ENCODE peak calls at places on chromosomes 7 and 10, in four cellular contexts. H is A673, G is uterus, P is cardiac muscle cell. U is an unnamed sample.

GRCh38 chr10:3312403-3312802 is 139.8 kb upstream of the PITRM1 start:
- DNase-seq in H (no peak), G (no peak), P (no peak), U (no peak)

GRCh38 chr7:111855842-111856227 is 293.5 kb upstream of the IMMP2L start:
- DNase-seq in H (peak; percentile 35), G (no peak), P (peak; percentile 27), U (no peak)

GRCh38 chr7:124137664-124138063 is 104.8 kb upstream of the TMEM229A start:
- DNase-seq in H (no peak), G (no peak), P (no peak), U (no peak)

GRCh38 chr10:28410420-28411135 is 107.7 kb upstream of the MPP7 start:
- DNase-seq in H (no peak), G (no peak), P (no peak), U (no peak)

GRCh38 chr7:84362360-84362759 is 167.8 kb upstream of the SEMA3A start:
- DNase-seq in H (no peak), G (no peak), P (no peak), U (no peak)

GRCh38 chr7:2478800-2479199 is 2.6 kb upstream of the GRIFIN start:
- DNase-seq in H (no peak), G (no peak), P (no peak), U (no peak)

GRCh38 chr10:72297281-72297967 is 23.7 kb downstream of the DDIT4 start:
- DNase-seq in H (peak; percentile 94), G (peak; percentile 85), P (no peak), U (peak; percentile 97)

GRCh38 chr7:88545663-88546062 is 213.8 kb upstream of the ZNF804B start:
- DNase-seq in H (no peak), G (no peak), P (no peak), U (no peak)

GRCh38 chr10:62396864-62397263 is 22.7 kb downstream of the ZNF365 start:
- DNase-seq in H (no peak), G (no peak), P (no peak), U (no peak)

GRCh38 chr7:128829391-128830166 is 627 bp upstream of the FLNC start:
- DNase-seq in H (no peak), G (peak; percentile 55), P (peak; percentile 68), U (no peak)

GRCh38 chr10:93080350-93081046 is 6.8 kb downstream of the CYP26A1 start:
- DNase-seq in H (peak; percentile 61), G (no peak), P (peak; percentile 67), U (peak; percentile 31)

GRCh38 chr7:4730276-4730675 is 45.1 kb upstream of the AP5Z1 start:
- DNase-seq in H (no peak), G (no peak), P (no peak), U (no peak)

GRCh38 chr10:131702521-131703356 is 198.1 kb upstream of the PPP2R2D start:
- DNase-seq in H (no peak), G (peak; percentile 2), P (no peak), U (no peak)

GRCh38 chr7:137508437-137509175 is 165.1 kb upstream of the PTN start:
- DNase-seq in H (no peak), G (no peak), P (no peak), U (no peak)

GRCh38 chr10:103837370-103838094 is 17.8 kb downstream of the SH3PXD2A start:
- DNase-seq in H (peak; percentile 62), G (no peak), P (no peak), U (no peak)

DNA sequence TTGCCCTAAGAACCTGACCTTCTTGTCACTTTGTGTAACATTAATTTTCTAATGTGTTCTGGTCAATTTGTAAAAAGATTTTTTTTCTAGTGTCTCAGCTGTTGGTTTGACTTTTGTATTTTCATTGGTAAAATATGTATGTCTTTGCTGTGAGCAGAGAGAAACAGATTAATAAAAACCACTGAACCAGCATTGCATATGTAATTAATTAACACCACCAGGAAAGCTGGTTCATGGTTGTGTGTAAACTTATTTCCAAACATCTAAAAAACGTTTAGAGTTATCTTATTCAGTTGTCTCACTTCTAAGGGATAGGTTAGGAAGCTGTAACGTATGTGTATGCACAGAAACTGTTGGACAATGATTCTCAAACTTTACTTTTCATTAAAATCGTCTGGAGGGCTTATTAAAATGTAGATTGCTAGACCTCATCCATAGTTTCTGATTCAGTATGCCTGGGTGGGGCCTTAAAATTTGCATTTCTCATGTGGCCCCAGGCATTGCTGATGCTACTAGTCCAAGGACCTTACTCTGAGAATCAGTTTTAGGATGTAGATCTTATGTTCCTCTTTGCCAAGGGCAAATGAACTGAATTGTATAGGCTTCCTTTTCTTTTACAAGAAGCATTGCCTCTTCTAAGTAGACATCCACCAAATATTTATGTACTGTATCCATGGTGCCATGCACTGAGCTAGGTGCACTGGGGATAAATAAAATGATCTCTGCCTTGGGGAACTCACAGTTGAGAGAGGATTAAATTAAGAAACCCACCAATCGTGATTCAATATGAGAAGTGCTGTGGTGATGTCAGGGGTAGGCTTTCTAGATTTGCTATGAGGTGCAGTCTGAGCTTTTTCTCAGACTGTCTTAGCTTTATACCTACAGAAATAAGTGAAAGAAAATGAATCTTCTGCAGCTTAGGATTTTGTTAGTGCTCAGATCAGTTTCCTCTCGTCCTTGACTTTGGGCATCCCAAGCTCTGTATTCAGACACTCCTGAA is 98.7 kb downstream of the AUTS2 start:
- DNase-seq in H (no peak), G (no peak), P (no peak), U (no peak)
- H3K4me1 ChIP-seq in H (peaks cover 10% of the 10 kb centered on the region), G (no peaks in the 10 kb centered on the region), P (peaks cover 34% of the 10 kb centered on the region), U (no peaks in the 10 kb centered on the region)

DNA sequence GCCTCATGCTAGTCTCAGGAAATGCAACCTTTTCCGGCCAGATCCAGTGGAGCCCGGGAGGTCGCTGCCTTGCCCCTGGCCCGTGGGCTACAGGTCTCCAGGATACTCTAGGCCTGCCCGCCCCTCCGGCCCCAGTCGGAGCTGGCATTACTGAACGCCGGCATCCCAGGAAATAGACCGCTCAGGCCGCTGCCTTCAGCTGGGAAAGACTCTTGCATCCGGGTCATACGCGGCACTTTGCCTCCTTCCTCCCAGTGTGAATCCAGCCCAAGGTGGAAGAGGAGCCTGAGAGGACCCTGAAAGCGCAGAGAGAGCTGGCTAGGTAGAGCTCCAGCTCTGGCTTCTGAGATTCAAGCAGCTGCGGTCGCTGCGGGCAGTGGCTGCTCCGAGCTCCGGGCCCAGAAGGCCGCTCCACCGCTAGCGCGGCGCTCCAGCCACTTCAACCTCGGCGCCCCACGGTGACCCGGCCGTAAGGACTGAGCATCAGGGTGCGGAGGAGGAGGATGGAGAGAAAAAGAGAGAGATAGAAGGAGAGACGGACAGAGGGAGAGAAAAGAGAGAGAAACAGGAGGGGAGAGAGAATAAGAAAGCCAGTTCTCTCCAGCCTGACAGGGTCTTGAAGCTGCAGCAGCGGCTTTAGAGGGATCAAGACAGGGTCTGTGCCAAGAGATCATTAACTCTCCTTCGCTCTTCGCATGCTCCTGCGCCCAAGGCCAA is 1.7 kb upstream of the HOXA10 start:
- DNase-seq in H (no peak), G (peak; percentile 27), P (no peak), U (no peak)
- H3K27me3 ChIP-seq in H (peaks cover 96% of the 10 kb centered on the region), G (no peaks in the 10 kb centered on the region), P (peaks cover 100% of the 10 kb centered on the region), U (peaks cover 43% of the 10 kb centered on the region)

GRCh38 chr10:114523876-114524275 is 119.6 kb upstream of the AFAP1L2 start:
- DNase-seq in H (no peak), G (no peak), P (no peak), U (peak; percentile 70)

GRCh38 chr10:114521250-114521649 is 116.9 kb upstream of the AFAP1L2 start:
- DNase-seq in H (no peak), G (no peak), P (no peak), U (no peak)

GRCh38 chr10:114526112-114526496 is 121.8 kb upstream of the AFAP1L2 start:
- DNase-seq in H (no peak), G (no peak), P (no peak), U (peak; percentile 53)

GRCh38 chr10:114526497-114527238 is 122.4 kb upstream of the AFAP1L2 start:
- DNase-seq in H (peak; percentile 93), G (peak; percentile 74), P (peak; percentile 86), U (peak; percentile 92)

DNA sequence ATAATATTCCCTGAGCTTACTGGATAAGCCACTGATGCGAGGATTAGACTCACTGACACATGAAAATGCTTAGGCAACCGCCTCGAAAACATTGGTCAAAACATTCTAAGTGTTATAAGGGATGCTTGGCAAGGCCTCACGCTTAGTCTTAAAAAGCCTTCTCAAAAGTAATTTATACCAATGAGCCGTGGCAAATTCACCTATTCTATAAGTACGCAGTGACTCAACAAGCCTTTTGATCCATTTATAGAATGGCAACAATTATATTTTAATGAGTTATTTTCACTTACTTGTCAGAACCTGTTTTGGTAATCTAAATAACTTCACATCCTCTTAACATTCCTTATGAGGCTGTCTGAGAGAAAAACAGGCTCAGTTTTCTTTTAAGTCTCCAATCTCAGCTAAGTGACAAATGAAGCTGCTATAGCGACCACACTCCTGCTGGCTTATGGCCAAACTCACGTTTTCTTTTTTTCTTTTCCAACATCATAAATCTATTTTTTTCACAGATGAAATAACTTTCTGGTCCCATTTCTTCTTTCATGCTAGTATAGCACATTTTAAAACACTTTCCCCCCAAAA is 121.2 kb upstream of the AFAP1L2 start:
- DNase-seq in H (peak; percentile 43), G (no peak), P (peak; percentile 69), U (no peak)
- H3K4me1 ChIP-seq in H (peaks cover 21% of the 10 kb centered on the region), G (no peaks in the 10 kb centered on the region), P (peaks cover 34% of the 10 kb centered on the region), U (peaks cover 32% of the 10 kb centered on the region)

GRCh38 chr10:14372616-14373015 is 41.9 kb upstream of the FRMD4A start:
- DNase-seq in H (no peak), G (no peak), P (no peak), U (no peak)
- H3K27me3 ChIP-seq in H (peaks cover 54% of the 10 kb centered on the region), G (no peaks in the 10 kb centered on the region), P (no peaks in the 10 kb centered on the region), U (peaks cover 3% of the 10 kb centered on the region)

GRCh38 chr10:36302086-36302485 is 660.0 kb upstream of the FZD8 start:
- DNase-seq in H (no peak), G (no peak), P (no peak), U (no peak)

GRCh38 chr10:36301539-36301938 is 659.4 kb upstream of the FZD8 start:
- DNase-seq in H (no peak), G (no peak), P (no peak), U (no peak)

GRCh38 chr10:36303896-36304295 is 661.8 kb upstream of the FZD8 start:
- DNase-seq in H (no peak), G (no peak), P (no peak), U (no peak)

GRCh38 chr10:36301139-36301538 is 659.0 kb upstream of the FZD8 start:
- DNase-seq in H (no peak), G (no peak), P (no peak), U (no peak)
- H3K4me1 ChIP-seq in H (no peaks in the 10 kb centered on the region), G (no peaks in the 10 kb centered on the region), P (no peaks in the 10 kb centered on the region), U (no peaks in the 10 kb centered on the region)

GRCh38 chr10:130018730-130019185 is 54.7 kb upstream of the EBF3 start:
- DNase-seq in H (no peak), G (no peak), P (no peak), U (no peak)

GRCh38 chr10:130018253-130018652 is 54.2 kb upstream of the EBF3 start:
- DNase-seq in H (peak; percentile 14), G (no peak), P (no peak), U (peak; percentile 10)

GRCh38 chr10:130017631-130018022 is 53.6 kb upstream of the EBF3 start:
- DNase-seq in H (no peak), G (no peak), P (no peak), U (no peak)

GRCh38 chr10:130016095-130016494 is 52.0 kb upstream of the EBF3 start:
- DNase-seq in H (no peak), G (no peak), P (no peak), U (no peak)

DNA sequence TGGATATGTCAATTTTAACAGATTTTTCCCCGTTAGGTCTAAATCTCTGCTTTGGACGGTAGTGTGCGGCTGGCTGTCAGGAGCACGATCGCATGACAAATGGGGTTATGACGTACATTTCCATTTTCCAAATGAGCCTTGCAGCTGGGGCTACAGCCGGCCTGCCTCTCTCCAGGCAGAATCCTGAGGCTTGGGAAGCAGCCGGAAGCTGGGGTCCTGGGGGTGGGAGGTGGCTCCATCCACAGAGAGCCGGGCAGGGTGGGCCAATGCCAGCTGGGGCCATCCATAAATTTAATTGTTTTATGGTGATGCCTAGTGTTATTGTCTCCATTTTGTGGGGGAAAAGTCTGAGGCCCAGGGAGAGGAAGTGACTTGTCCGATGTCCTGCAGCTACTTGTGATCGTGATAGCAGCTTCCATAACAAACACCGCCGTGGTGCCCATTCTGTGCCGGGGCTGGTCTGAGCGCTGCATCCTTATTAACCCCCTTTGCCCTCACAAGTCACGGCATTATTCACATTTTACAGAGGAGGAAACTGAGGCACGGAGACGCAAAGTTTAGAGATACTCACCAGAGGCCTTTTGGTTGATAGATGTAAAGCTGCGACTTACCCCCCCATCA is 53.0 kb upstream of the EBF3 start:
- DNase-seq in H (no peak), G (no peak), P (no peak), U (no peak)
- H3K27me3 ChIP-seq in H (no peaks in the 10 kb centered on the region), G (no peaks in the 10 kb centered on the region), P (no peaks in the 10 kb centered on the region), U (no peaks in the 10 kb centered on the region)